ENCODE peak calls at places on chromosome 4, in eight cellular contexts. One of them, this sample, is unnamed.

GRCh38 chr4:74006009-74006476 is 7.6 kb upstream of the CXCL5 start:
- DNase-seq in CD8-positive, alpha-beta T cell: no peak
- DNase-seq in GM20000: no peak
- DNase-seq in cardiac fibroblast: peak; percentile 37
- DNase-seq in astrocyte: peak; percentile 54
- DNase-seq in endodermal cell: no peak
- DNase-seq in heart right ventricle: no peak
- DNase-seq in GM10248: no peak
- DNase-seq in this sample: no peak

GRCh38 chr4:25320374-25321172 is 8.0 kb downstream of the ZCCHC4 start:
- DNase-seq in CD8-positive, alpha-beta T cell: no peak
- DNase-seq in GM20000: no peak
- DNase-seq in cardiac fibroblast: peak; percentile 77
- DNase-seq in astrocyte: peak; percentile 85
- DNase-seq in endodermal cell: no peak
- DNase-seq in heart right ventricle: no peak
- DNase-seq in GM10248: peak; percentile 42
- DNase-seq in this sample: no peak

GRCh38 chr4:3047464-3048286 is 26.7 kb downstream of the HTT-AS start:
- DNase-seq in CD8-positive, alpha-beta T cell: peak; percentile 82
- DNase-seq in GM20000: peak; percentile 73
- DNase-seq in cardiac fibroblast: peak; percentile 55
- DNase-seq in astrocyte: no peak
- DNase-seq in endodermal cell: peak; percentile 93
- DNase-seq in heart right ventricle: peak; percentile 57
- DNase-seq in GM10248: peak; percentile 72
- DNase-seq in this sample: peak; percentile 75

GRCh38 chr4:41632481-41633073 is 94.6 kb downstream of the LIMCH1 start:
- DNase-seq in CD8-positive, alpha-beta T cell: no peak
- DNase-seq in GM20000: no peak
- DNase-seq in cardiac fibroblast: no peak
- DNase-seq in astrocyte: no peak
- DNase-seq in endodermal cell: no peak
- DNase-seq in heart right ventricle: no peak
- DNase-seq in GM10248: no peak
- DNase-seq in this sample: no peak

GRCh38 chr4:26032142-26032541 is 118.1 kb downstream of the SMIM20 start:
- DNase-seq in CD8-positive, alpha-beta T cell: no peak
- DNase-seq in GM20000: no peak
- DNase-seq in cardiac fibroblast: no peak
- DNase-seq in astrocyte: peak; percentile 88
- DNase-seq in endodermal cell: no peak
- DNase-seq in heart right ventricle: no peak
- DNase-seq in GM10248: no peak
- DNase-seq in this sample: no peak

GRCh38 chr4:86013623-86014022 is 346.2 kb downstream of the MAPK10 start:
- DNase-seq in CD8-positive, alpha-beta T cell: no peak
- DNase-seq in GM20000: no peak
- DNase-seq in cardiac fibroblast: peak; percentile 59
- DNase-seq in astrocyte: peak; percentile 76
- DNase-seq in endodermal cell: no peak
- DNase-seq in heart right ventricle: no peak
- DNase-seq in GM10248: no peak
- DNase-seq in this sample: no peak

GRCh38 chr4:158649111-158649680 is 22.5 kb downstream of the C4orf46 start:
- DNase-seq in CD8-positive, alpha-beta T cell: no peak
- DNase-seq in GM20000: no peak
- DNase-seq in cardiac fibroblast: peak; percentile 89
- DNase-seq in astrocyte: no peak
- DNase-seq in endodermal cell: no peak
- DNase-seq in heart right ventricle: no peak
- DNase-seq in GM10248: no peak
- DNase-seq in this sample: no peak

GRCh38 chr4:74018771-74019170 is 19.7 kb downstream of the CXCL3 start:
- DNase-seq in CD8-positive, alpha-beta T cell: no peak
- DNase-seq in GM20000: no peak
- DNase-seq in cardiac fibroblast: no peak
- DNase-seq in astrocyte: no peak
- DNase-seq in endodermal cell: no peak
- DNase-seq in heart right ventricle: no peak
- DNase-seq in GM10248: no peak
- DNase-seq in this sample: no peak

GRCh38 chr4:8860096-8860891 is 11.3 kb downstream of the HMX1 start:
- DNase-seq in CD8-positive, alpha-beta T cell: no peak
- DNase-seq in GM20000: no peak
- DNase-seq in cardiac fibroblast: no peak
- DNase-seq in astrocyte: no peak
- DNase-seq in endodermal cell: no peak
- DNase-seq in heart right ventricle: no peak
- DNase-seq in GM10248: no peak
- DNase-seq in this sample: no peak

GRCh38 chr4:950136-951020 is 18.1 kb downstream of the TMEM175 start:
- DNase-seq in CD8-positive, alpha-beta T cell: no peak
- DNase-seq in GM20000: no peak
- DNase-seq in cardiac fibroblast: no peak
- DNase-seq in astrocyte: no peak
- DNase-seq in endodermal cell: no peak
- DNase-seq in heart right ventricle: no peak
- DNase-seq in GM10248: no peak
- DNase-seq in this sample: no peak

GRCh38 chr4:2934077-2934812 is 29.0 kb downstream of the NOP14 start:
- DNase-seq in CD8-positive, alpha-beta T cell: peak; percentile 55
- DNase-seq in GM20000: peak; percentile 82
- DNase-seq in cardiac fibroblast: peak; percentile 52
- DNase-seq in astrocyte: peak; percentile 18
- DNase-seq in endodermal cell: peak; percentile 67
- DNase-seq in heart right ventricle: peak; percentile 41
- DNase-seq in GM10248: peak; percentile 59
- DNase-seq in this sample: peak; percentile 52

GRCh38 chr4:187019896-187020295 is 296.2 kb upstream of the FAT1 start:
- DNase-seq in CD8-positive, alpha-beta T cell: no peak
- DNase-seq in GM20000: no peak
- DNase-seq in cardiac fibroblast: no peak
- DNase-seq in astrocyte: no peak
- DNase-seq in endodermal cell: peak; percentile 76
- DNase-seq in heart right ventricle: no peak
- DNase-seq in GM10248: no peak
- DNase-seq in this sample: no peak

GRCh38 chr4:121138014-121138413 is 26.1 kb downstream of the TNIP3 start:
- DNase-seq in CD8-positive, alpha-beta T cell: peak; percentile 48
- DNase-seq in GM20000: no peak
- DNase-seq in cardiac fibroblast: no peak
- DNase-seq in astrocyte: no peak
- DNase-seq in endodermal cell: no peak
- DNase-seq in heart right ventricle: no peak
- DNase-seq in GM10248: no peak
- DNase-seq in this sample: no peak

GRCh38 chr4:162229670-162230069 is 65.9 kb upstream of the FSTL5 start:
- DNase-seq in CD8-positive, alpha-beta T cell: no peak
- DNase-seq in GM20000: no peak
- DNase-seq in cardiac fibroblast: no peak
- DNase-seq in astrocyte: no peak
- DNase-seq in endodermal cell: no peak
- DNase-seq in heart right ventricle: no peak
- DNase-seq in GM10248: no peak
- DNase-seq in this sample: no peak

GRCh38 chr4:144627663-144628076 is 18.3 kb upstream of the HHIP start:
- DNase-seq in CD8-positive, alpha-beta T cell: no peak
- DNase-seq in GM20000: no peak
- DNase-seq in cardiac fibroblast: peak; percentile 52
- DNase-seq in astrocyte: peak; percentile 82
- DNase-seq in endodermal cell: no peak
- DNase-seq in heart right ventricle: no peak
- DNase-seq in GM10248: no peak
- DNase-seq in this sample: no peak

GRCh38 chr4:48124870-48125269 is 9.2 kb downstream of the TXK start:
- DNase-seq in CD8-positive, alpha-beta T cell: no peak
- DNase-seq in GM20000: no peak
- DNase-seq in cardiac fibroblast: no peak
- DNase-seq in astrocyte: no peak
- DNase-seq in endodermal cell: no peak
- DNase-seq in heart right ventricle: no peak
- DNase-seq in GM10248: no peak
- DNase-seq in this sample: no peak

GRCh38 chr4:106287353-106287969 is 28.5 kb downstream of the TBCK start:
- DNase-seq in CD8-positive, alpha-beta T cell: no peak
- DNase-seq in GM20000: no peak
- DNase-seq in cardiac fibroblast: peak; percentile 87
- DNase-seq in astrocyte: peak; percentile 58
- DNase-seq in endodermal cell: no peak
- DNase-seq in heart right ventricle: no peak
- DNase-seq in GM10248: no peak
- DNase-seq in this sample: no peak

GRCh38 chr4:18214656-18215055 is 193.1 kb upstream of the LCORL start:
- DNase-seq in CD8-positive, alpha-beta T cell: no peak
- DNase-seq in GM20000: no peak
- DNase-seq in cardiac fibroblast: no peak
- DNase-seq in astrocyte: no peak
- DNase-seq in endodermal cell: peak; percentile 80
- DNase-seq in heart right ventricle: no peak
- DNase-seq in GM10248: no peak
- DNase-seq in this sample: no peak

GRCh38 chr4:89468632-89469031 is 161.0 kb upstream of the GPRIN3 start:
- DNase-seq in CD8-positive, alpha-beta T cell: no peak
- DNase-seq in GM20000: no peak
- DNase-seq in cardiac fibroblast: no peak
- DNase-seq in astrocyte: no peak
- DNase-seq in endodermal cell: no peak
- DNase-seq in heart right ventricle: no peak
- DNase-seq in GM10248: no peak
- DNase-seq in this sample: no peak

GRCh38 chr4:89469512-89469911 is 161.9 kb upstream of the GPRIN3 start:
- DNase-seq in CD8-positive, alpha-beta T cell: no peak
- DNase-seq in GM20000: no peak
- DNase-seq in cardiac fibroblast: no peak
- DNase-seq in astrocyte: no peak
- DNase-seq in endodermal cell: no peak
- DNase-seq in heart right ventricle: no peak
- DNase-seq in GM10248: no peak
- DNase-seq in this sample: no peak

DNA sequence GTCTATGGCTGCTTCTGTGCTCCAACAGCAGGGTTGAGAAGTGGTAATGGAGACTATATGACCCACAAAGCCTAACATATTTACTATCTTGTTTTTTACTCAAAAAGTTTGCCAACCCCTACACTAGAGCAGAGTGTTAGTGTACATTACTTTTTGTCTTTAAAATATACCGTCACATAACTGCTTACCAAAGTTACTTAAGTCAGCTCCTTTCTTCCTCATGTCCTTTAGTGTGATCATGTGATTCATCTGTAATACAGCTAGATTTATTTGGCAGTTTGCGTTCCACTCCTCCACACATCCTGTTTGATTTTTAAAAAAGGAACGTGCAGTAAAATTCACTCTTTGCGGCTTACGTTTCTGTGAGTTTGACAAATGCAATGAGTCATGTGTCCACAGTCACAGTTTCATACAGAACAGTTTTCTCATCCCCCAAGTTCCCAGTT is 162.4 kb upstream of the GPRIN3 start:
- DNase-seq in CD8-positive, alpha-beta T cell: no peak
- DNase-seq in GM20000: peak; percentile 13
- DNase-seq in cardiac fibroblast: peak; percentile 92
- DNase-seq in astrocyte: peak; percentile 96
- DNase-seq in endodermal cell: no peak
- DNase-seq in heart right ventricle: no peak
- DNase-seq in GM10248: no peak
- DNase-seq in this sample: no peak
- TF ChIP-seq CTCF in CD8-positive, alpha-beta T cell: no peak
- TF ChIP-seq CTCF in GM20000: no peak
- TF ChIP-seq CTCF in cardiac fibroblast: no peak
- TF ChIP-seq CTCF in astrocyte: no peak
- TF ChIP-seq CTCF in endodermal cell: no peak
- TF ChIP-seq CTCF in heart right ventricle: no peak
- TF ChIP-seq CTCF in GM10248: no peak
- TF ChIP-seq CTCF in this sample: no peak

GRCh38 chr4:20313237-20314030 is 61.7 kb downstream of the SLIT2 start:
- DNase-seq in CD8-positive, alpha-beta T cell: no peak
- DNase-seq in GM20000: no peak
- DNase-seq in cardiac fibroblast: peak; percentile 44
- DNase-seq in astrocyte: no peak
- DNase-seq in endodermal cell: peak; percentile 91
- DNase-seq in heart right ventricle: no peak
- DNase-seq in GM10248: no peak
- DNase-seq in this sample: no peak
- TF ChIP-seq CTCF in CD8-positive, alpha-beta T cell: no peak
- TF ChIP-seq CTCF in GM20000: peak; percentile 14
- TF ChIP-seq CTCF in cardiac fibroblast: no peak
- TF ChIP-seq CTCF in astrocyte: no peak
- TF ChIP-seq CTCF in endodermal cell: peak; percentile 87
- TF ChIP-seq CTCF in heart right ventricle: peak; percentile 12
- TF ChIP-seq CTCF in GM10248: peak; percentile 11
- TF ChIP-seq CTCF in this sample: no peak

GRCh38 chr4:7460591-7460990 is 25.9 kb upstream of the PSAPL1 start:
- DNase-seq in CD8-positive, alpha-beta T cell: no peak
- DNase-seq in GM20000: no peak
- DNase-seq in cardiac fibroblast: peak; percentile 19
- DNase-seq in astrocyte: no peak
- DNase-seq in endodermal cell: no peak
- DNase-seq in heart right ventricle: peak; percentile 31
- DNase-seq in GM10248: no peak
- DNase-seq in this sample: no peak

GRCh38 chr4:7463584-7464258 is 29.0 kb upstream of the PSAPL1 start:
- DNase-seq in CD8-positive, alpha-beta T cell: no peak
- DNase-seq in GM20000: no peak
- DNase-seq in cardiac fibroblast: no peak
- DNase-seq in astrocyte: peak; percentile 4
- DNase-seq in endodermal cell: no peak
- DNase-seq in heart right ventricle: no peak
- DNase-seq in GM10248: no peak
- DNase-seq in this sample: no peak

GRCh38 chr4:7461171-7461570 is 26.4 kb upstream of the PSAPL1 start:
- DNase-seq in CD8-positive, alpha-beta T cell: no peak
- DNase-seq in GM20000: no peak
- DNase-seq in cardiac fibroblast: no peak
- DNase-seq in astrocyte: no peak
- DNase-seq in endodermal cell: peak; percentile 72
- DNase-seq in heart right ventricle: no peak
- DNase-seq in GM10248: no peak
- DNase-seq in this sample: no peak

GRCh38 chr4:7464259-7464655 is 29.5 kb upstream of the PSAPL1 start:
- DNase-seq in CD8-positive, alpha-beta T cell: no peak
- DNase-seq in GM20000: no peak
- DNase-seq in cardiac fibroblast: no peak
- DNase-seq in astrocyte: no peak
- DNase-seq in endodermal cell: no peak
- DNase-seq in heart right ventricle: no peak
- DNase-seq in GM10248: no peak
- DNase-seq in this sample: no peak

GRCh38 chr4:7462509-7462971 is 27.8 kb upstream of the PSAPL1 start:
- DNase-seq in CD8-positive, alpha-beta T cell: no peak
- DNase-seq in GM20000: no peak
- DNase-seq in cardiac fibroblast: peak; percentile 10
- DNase-seq in astrocyte: peak; percentile 23
- DNase-seq in endodermal cell: peak; percentile 83
- DNase-seq in heart right ventricle: peak; percentile 30
- DNase-seq in GM10248: no peak
- DNase-seq in this sample: no peak
- TF ChIP-seq CTCF in CD8-positive, alpha-beta T cell: no peak
- TF ChIP-seq CTCF in GM20000: no peak
- TF ChIP-seq CTCF in cardiac fibroblast: no peak
- TF ChIP-seq CTCF in astrocyte: peak; percentile 12
- TF ChIP-seq CTCF in endodermal cell: peak; percentile 58
- TF ChIP-seq CTCF in heart right ventricle: peak; percentile 61
- TF ChIP-seq CTCF in GM10248: no peak
- TF ChIP-seq CTCF in this sample: no peak

GRCh38 chr4:15910150-15910945 is 28.2 kb downstream of the FGFBP1 start:
- DNase-seq in CD8-positive, alpha-beta T cell: no peak
- DNase-seq in GM20000: no peak
- DNase-seq in cardiac fibroblast: no peak
- DNase-seq in astrocyte: no peak
- DNase-seq in endodermal cell: no peak
- DNase-seq in heart right ventricle: no peak
- DNase-seq in GM10248: no peak
- DNase-seq in this sample: no peak
- TF ChIP-seq CTCF in CD8-positive, alpha-beta T cell: no peak
- TF ChIP-seq CTCF in GM20000: no peak
- TF ChIP-seq CTCF in cardiac fibroblast: no peak
- TF ChIP-seq CTCF in astrocyte: no peak
- TF ChIP-seq CTCF in endodermal cell: no peak
- TF ChIP-seq CTCF in heart right ventricle: no peak
- TF ChIP-seq CTCF in GM10248: no peak
- TF ChIP-seq CTCF in this sample: no peak